ENCODE peak calls at places on chromosomes 1 and 21, in five cellular contexts. M is activated T-cell treated with anti-CD3 and anti-CD28 coated beads for 1 hour; Q is H54; X is fibroblast of lung; J is activated CD4-positive, alpha-beta T cell treated with anti-CD3 and anti-CD28 coated beads, Interleukin-2, amount 10 ng/mL, durations not matched to agents 7 days and 5 days. B is an unnamed sample.

GRCh38 chr1:36304970-36305914 is 926 bp upstream of the SH3D21 start:
- DNase-seq in X (no peak), Q (no peak), M (no peak), J (no peak), B (no peak)

GRCh38 chr1:117537291-117537920 is 68.4 kb upstream of the TENT5C start:
- DNase-seq in Q (no peak), M (no peak), J (no peak), X (no peak), B (peak; percentile 23)

GRCh38 chr1:15578921-15579682 is 5.7 kb downstream of the AGMAT start:
- DNase-seq in Q (no peak), M (peak; percentile 10), J (peak; percentile 66), X (no peak), B (peak; percentile 41)

GRCh38 chr1:205286335-205286950 is 35.1 kb downstream of the NUAK2 start:
- DNase-seq in J (peak; percentile 88), Q (no peak), M (peak; percentile 48), X (peak; percentile 57), B (peak; percentile 93)

GRCh38 chr1:186780081-186780480 is 48.7 kb upstream of the PLA2G4A start:
- DNase-seq in M (no peak), J (no peak), Q (no peak), X (no peak), B (no peak)

GRCh38 chr1:231062500-231063270 is 22.6 kb upstream of the FAM89A start:
- DNase-seq in Q (no peak), X (peak; percentile 28), J (no peak), M (no peak), B (no peak)

GRCh38 chr1:182163821-182164223 is 102.3 kb upstream of the ZNF648 start:
- DNase-seq in X (peak; percentile 24), Q (no peak), J (no peak), M (no peak), B (no peak)

GRCh38 chr1:68623700-68624099 is 126.8 kb upstream of the DEPDC1 start:
- DNase-seq in X (peak; percentile 1), Q (no peak), M (no peak), J (no peak), B (no peak)

GRCh38 chr1:24683713-24684162 is 40.6 kb downstream of the SRRM1 start:
- DNase-seq in X (peak; percentile 94), M (no peak), J (no peak), Q (peak; percentile 48), B (no peak)

GRCh38 chr1:208997726-208998312 is 585.7 kb upstream of the CAMK1G start:
- DNase-seq in X (peak; percentile 43), Q (no peak), M (no peak), J (no peak), B (no peak)

GRCh38 chr1:223129229-223129851 is 13.7 kb downstream of the TLR5 start:
- DNase-seq in M (peak; percentile 62), Q (peak; percentile 43), J (peak; percentile 59), X (peak; percentile 33), B (peak; percentile 76)

GRCh38 chr1:98389809-98390208 is 271.7 kb upstream of the SNX7 start:
- DNase-seq in X (peak; percentile 80), J (no peak), Q (no peak), M (no peak), B (no peak)

GRCh38 chr1:78101514-78101913 is 55.7 kb downstream of the GIPC2 start:
- DNase-seq in X (peak; percentile 93), J (no peak), Q (peak; percentile 38), M (no peak), B (no peak)

GRCh38 chr1:19734472-19734999 is 65.2 kb downstream of the TMCO4 start:
- DNase-seq in X (peak; percentile 61), M (no peak), Q (no peak), J (no peak), B (no peak)

GRCh38 chr1:207218512-207219352 is 102.7 kb upstream of the CD55 start:
- DNase-seq in M (no peak), Q (no peak), J (no peak), X (no peak), B (peak; percentile 17)

GRCh38 chr21:23021481-23021880 is 2023.3 kb downstream of the NCAM2 start:
- DNase-seq in J (no peak), X (no peak), Q (no peak), M (no peak), B (no peak)

GRCh38 chr1:2587071-2587859 is 688 bp downstream of the PRXL2B start:
- DNase-seq in M (peak; percentile 17), Q (no peak), X (peak; percentile 26), J (no peak), B (no peak)

B was measured in RPMI8226.